ENCODE peak calls at places on chromosomes 16 and 17, in four cellular contexts. One of them, this sample, is unnamed. For H3K9me1, the result is how much of the 10 kb centered on the place peaks cover.

GRCh38 chr16:2512920-2513404 is 790 bp upstream of the ATP6V0C start:
- DNase-seq in endothelial cell of umbilical vein: no peak
- DNase-seq in IMR-90: no peak
- DNase-seq in K562: peak
- DNase-seq in this sample: no peak

GRCh38 chr17:11948791-11949190 is 48.5 kb downstream of the ZNF18 start:
- DNase-seq in endothelial cell of umbilical vein: no peak
- DNase-seq in IMR-90: peak
- DNase-seq in K562: no peak
- DNase-seq in this sample: no peak

GRCh38 chr16:66523861-66524354 is 26.0 kb downstream of the TK2 start:
- DNase-seq in endothelial cell of umbilical vein: peak
- DNase-seq in IMR-90: no peak
- DNase-seq in K562: no peak
- DNase-seq in this sample: no peak

GRCh38 chr17:56596741-56597494 is 3.4 kb downstream of the NOG start:
- DNase-seq in endothelial cell of umbilical vein: no peak
- DNase-seq in IMR-90: no peak
- DNase-seq in K562: no peak
- DNase-seq in this sample: no peak

GRCh38 chr17:15409721-15410247 is 57.6 kb downstream of the CDRT4 start:
- DNase-seq in endothelial cell of umbilical vein: no peak
- DNase-seq in IMR-90: peak
- DNase-seq in K562: no peak
- DNase-seq in this sample: peak

GRCh38 chr17:61447358-61447757 is 4.9 kb upstream of the TBX4 start:
- DNase-seq in endothelial cell of umbilical vein: no peak
- DNase-seq in IMR-90: no peak
- DNase-seq in K562: no peak
- DNase-seq in this sample: no peak

GRCh38 chr16:89922477-89922883 is 662 bp upstream of the TUBB3 start:
- DNase-seq in endothelial cell of umbilical vein: peak
- DNase-seq in IMR-90: peak
- DNase-seq in K562: peak
- DNase-seq in this sample: peak

GRCh38 chr17:40326832-40327199 is 17.8 kb downstream of the RARA start:
- DNase-seq in endothelial cell of umbilical vein: no peak
- DNase-seq in IMR-90: no peak
- DNase-seq in K562: no peak
- DNase-seq in this sample: no peak

GRCh38 chr16:641326-642188 is at the start of gene MCRIP2:
- DNase-seq in endothelial cell of umbilical vein: peak
- DNase-seq in IMR-90: peak
- DNase-seq in K562: peak
- DNase-seq in this sample: no peak

GRCh38 chr17:2904135-2904534 is 107.9 kb downstream of the RAP1GAP2 start:
- DNase-seq in endothelial cell of umbilical vein: no peak
- DNase-seq in IMR-90: peak
- DNase-seq in K562: no peak
- DNase-seq in this sample: no peak

GRCh38 chr16:27779719-27780161 is 229.8 kb downstream of the KATNIP start:
- DNase-seq in endothelial cell of umbilical vein: no peak
- DNase-seq in IMR-90: peak
- DNase-seq in K562: peak
- DNase-seq in this sample: no peak

GRCh38 chr17:65099941-65100315 is 37.2 kb upstream of the RGS9 start:
- DNase-seq in endothelial cell of umbilical vein: no peak
- DNase-seq in IMR-90: peak
- DNase-seq in K562: no peak
- DNase-seq in this sample: no peak

GRCh38 chr16:30004811-30005242 is 6.0 kb downstream of the DOC2A start:
- DNase-seq in endothelial cell of umbilical vein: no peak
- DNase-seq in IMR-90: no peak
- DNase-seq in K562: no peak
- DNase-seq in this sample: no peak

GRCh38 chr17:19255279-19255678 is 18.1 kb downstream of the EPN2 start:
- DNase-seq in endothelial cell of umbilical vein: no peak
- DNase-seq in IMR-90: no peak
- DNase-seq in K562: no peak
- DNase-seq in this sample: no peak

GRCh38 chr17:31609331-31609730 is 217.9 kb downstream of the RAB11FIP4 start:
- DNase-seq in endothelial cell of umbilical vein: no peak
- DNase-seq in IMR-90: no peak
- DNase-seq in K562: no peak
- DNase-seq in this sample: no peak

GRCh38 chr16:62829084-62829483 is 792.8 kb upstream of the CDH8 start:
- DNase-seq in endothelial cell of umbilical vein: no peak
- DNase-seq in IMR-90: no peak
- DNase-seq in K562: no peak
- DNase-seq in this sample: no peak

GRCh38 chr16:1002399-1003161 is 21.0 kb downstream of the SOX8 start:
- DNase-seq in endothelial cell of umbilical vein: peak
- DNase-seq in IMR-90: peak
- DNase-seq in K562: peak
- DNase-seq in this sample: peak

GRCh38 chr17:65345261-65346060 is 208.3 kb downstream of the RGS9 start:
- DNase-seq in endothelial cell of umbilical vein: peak
- DNase-seq in IMR-90: no peak
- DNase-seq in K562: no peak
- DNase-seq in this sample: no peak

GRCh38 chr17:53627511-53627910 is 195.2 kb upstream of the KIF2B start:
- DNase-seq in endothelial cell of umbilical vein: no peak
- DNase-seq in IMR-90: peak
- DNase-seq in K562: no peak
- DNase-seq in this sample: no peak

GRCh38 chr16:17109413-17109812 is 361.3 kb downstream of the XYLT1 start:
- DNase-seq in endothelial cell of umbilical vein: no peak
- DNase-seq in IMR-90: no peak
- DNase-seq in K562: no peak
- DNase-seq in this sample: no peak

GRCh38 chr17:57092171-57092570 is 7.1 kb downstream of the AKAP1 start:
- DNase-seq in endothelial cell of umbilical vein: no peak
- DNase-seq in IMR-90: peak
- DNase-seq in K562: no peak
- DNase-seq in this sample: no peak

GRCh38 chr17:82098939-82099765 is 1.1 kb upstream of the FASN start:
- DNase-seq in endothelial cell of umbilical vein: no peak
- DNase-seq in IMR-90: no peak
- DNase-seq in K562: peak
- DNase-seq in this sample: no peak

GRCh38 chr17:49995055-49995738 is at the start of gene DLX3:
- DNase-seq in endothelial cell of umbilical vein: peak
- DNase-seq in IMR-90: peak
- DNase-seq in K562: no peak
- DNase-seq in this sample: peak

GRCh38 chr17:73307130-73307529 is 4.7 kb downstream of the CDC42EP4 start:
- DNase-seq in endothelial cell of umbilical vein: no peak
- DNase-seq in IMR-90: no peak
- DNase-seq in K562: no peak
- DNase-seq in this sample: no peak

GRCh38 chr17:64128787-64129514 is 993 bp downstream of the ERN1 start:
- DNase-seq in endothelial cell of umbilical vein: peak
- DNase-seq in IMR-90: no peak
- DNase-seq in K562: no peak
- DNase-seq in this sample: no peak

GRCh38 chr17:40224707-40225092 is 5.6 kb downstream of the WIPF2 start:
- DNase-seq in endothelial cell of umbilical vein: no peak
- DNase-seq in IMR-90: peak
- DNase-seq in K562: no peak
- DNase-seq in this sample: no peak

GRCh38 chr17:30782206-30782605 is 42.3 kb downstream of the CRLF3 start:
- DNase-seq in endothelial cell of umbilical vein: no peak
- DNase-seq in IMR-90: peak
- DNase-seq in K562: no peak
- DNase-seq in this sample: no peak

GRCh38 chr17:74132354-74132753 is 71.1 kb upstream of the RPL38 start:
- DNase-seq in endothelial cell of umbilical vein: no peak
- DNase-seq in IMR-90: no peak
- DNase-seq in K562: no peak
- DNase-seq in this sample: no peak

GRCh38 chr16:48613061-48613957 is 3.3 kb upstream of the N4BP1 start:
- DNase-seq in endothelial cell of umbilical vein: no peak
- DNase-seq in IMR-90: peak
- DNase-seq in K562: no peak
- DNase-seq in this sample: no peak

GRCh38 chr16:3020247-3020603 is at the start of gene TNFRSF12A:
- DNase-seq in endothelial cell of umbilical vein: peak
- DNase-seq in IMR-90: peak
- DNase-seq in K562: peak
- DNase-seq in this sample: no peak

GRCh38 chr16:55021595-55022475 is 91.2 kb downstream of the IRX5 start:
- DNase-seq in endothelial cell of umbilical vein: no peak
- DNase-seq in IMR-90: no peak
- DNase-seq in K562: peak
- DNase-seq in this sample: peak

GRCh38 chr16:53235851-53236250 is 181.1 kb downstream of the CHD9 start:
- DNase-seq in endothelial cell of umbilical vein: no peak
- DNase-seq in IMR-90: peak
- DNase-seq in K562: no peak
- DNase-seq in this sample: no peak

GRCh38 chr16:53232826-53233529 is 178.2 kb downstream of the CHD9 start:
- DNase-seq in endothelial cell of umbilical vein: no peak
- DNase-seq in IMR-90: no peak
- DNase-seq in K562: no peak
- DNase-seq in this sample: no peak

DNA sequence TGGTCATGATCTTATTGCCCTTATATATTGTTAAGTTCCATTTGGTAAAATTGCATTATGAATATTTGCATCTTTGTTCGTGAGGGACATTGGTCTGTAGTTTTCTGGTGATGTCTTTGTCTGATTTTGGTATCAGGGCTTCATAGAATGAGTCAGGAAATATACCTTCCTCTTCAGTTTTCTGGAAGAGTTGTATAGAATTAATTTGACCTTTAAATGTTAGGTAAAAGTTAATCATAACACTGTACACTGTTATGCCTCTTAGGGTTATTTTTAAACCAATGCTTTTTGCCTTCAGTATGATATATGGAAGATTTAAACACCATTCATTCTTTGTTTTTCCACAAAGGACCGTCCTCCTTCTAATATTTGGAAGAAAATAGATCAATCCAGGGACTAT is 180.0 kb downstream of the CHD9 start:
- DNase-seq in endothelial cell of umbilical vein: no peak
- DNase-seq in IMR-90: no peak
- DNase-seq in K562: no peak
- DNase-seq in this sample: no peak
- H3K9me1 ChIP-seq in endothelial cell of umbilical vein: under half
- H3K9me1 ChIP-seq in IMR-90: under half
- H3K9me1 ChIP-seq in K562: under half
- H3K9me1 ChIP-seq in this sample: under half

DNA sequence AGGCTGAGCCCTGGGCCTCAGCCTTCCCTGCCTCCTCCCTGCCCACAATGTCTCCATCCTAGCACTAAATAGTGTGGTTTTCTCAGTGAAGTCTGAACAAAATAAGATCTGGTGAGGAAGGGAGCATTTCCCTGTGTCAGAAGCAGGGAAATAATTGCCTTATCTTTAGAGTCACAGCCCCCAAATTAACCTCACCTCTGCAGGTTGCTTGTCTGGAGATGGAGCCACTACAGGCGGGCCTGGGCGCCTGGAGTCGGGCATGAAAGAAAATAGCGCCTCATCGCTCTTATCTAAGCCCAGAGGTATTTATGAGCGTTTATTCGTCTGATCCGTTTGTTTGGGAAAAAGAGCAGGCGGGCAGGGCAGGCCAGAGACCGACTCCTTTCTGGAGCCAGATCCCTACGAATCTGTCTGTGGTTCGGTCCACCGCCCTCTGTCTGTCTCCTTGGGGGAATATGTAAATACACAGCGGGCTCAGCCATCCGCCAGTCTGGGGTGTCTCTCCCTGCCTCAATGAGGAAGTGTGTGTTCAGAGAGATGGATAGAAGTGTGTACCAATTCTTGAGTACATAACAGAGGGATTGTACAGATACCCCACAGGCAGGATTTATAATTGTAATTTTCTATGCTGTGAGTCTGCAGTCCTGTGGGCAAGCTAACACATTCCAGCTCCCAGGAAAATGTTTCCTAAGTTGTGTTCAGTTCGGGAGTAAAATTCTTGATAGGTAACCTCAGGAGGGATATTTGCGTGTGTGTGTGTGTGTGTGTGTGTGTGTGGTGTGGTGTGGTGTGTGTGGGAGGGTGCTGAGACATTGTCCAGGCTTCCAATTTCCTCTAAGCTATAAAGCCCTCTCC is 4.3 kb downstream of the HOXB6 start:
- DNase-seq in endothelial cell of umbilical vein: no peak
- DNase-seq in IMR-90: peak
- DNase-seq in K562: no peak
- DNase-seq in this sample: no peak
- H3K9me1 ChIP-seq in endothelial cell of umbilical vein: under half
- H3K9me1 ChIP-seq in IMR-90: under half
- H3K9me1 ChIP-seq in K562: under half
- H3K9me1 ChIP-seq in this sample: under half

DNA sequence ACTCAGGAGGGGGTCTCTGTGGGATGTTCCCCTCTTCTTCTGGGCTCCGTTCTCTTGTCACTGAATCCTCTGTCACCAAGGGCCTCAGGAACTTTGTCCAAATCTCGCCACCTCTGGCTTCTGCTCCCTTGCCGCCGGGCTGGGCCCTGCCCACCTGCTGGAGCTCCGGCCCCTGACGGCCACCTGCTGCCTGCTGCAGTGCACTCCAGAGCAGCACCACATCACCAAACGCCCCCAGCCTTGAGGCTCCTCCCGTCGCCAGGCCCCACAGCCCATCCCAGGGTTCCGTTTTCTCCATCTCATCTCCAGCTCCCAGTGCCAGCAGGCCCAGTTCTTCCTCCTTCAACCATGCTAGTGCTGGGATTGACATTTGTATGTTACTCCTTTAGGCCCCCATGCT is 43.6 kb downstream of the FOXL1 start:
- DNase-seq in endothelial cell of umbilical vein: no peak
- DNase-seq in IMR-90: no peak
- DNase-seq in K562: no peak
- DNase-seq in this sample: no peak
- H3K9me1 ChIP-seq in endothelial cell of umbilical vein: under half
- H3K9me1 ChIP-seq in IMR-90: under half
- H3K9me1 ChIP-seq in K562: under half
- H3K9me1 ChIP-seq in this sample: under half

DNA sequence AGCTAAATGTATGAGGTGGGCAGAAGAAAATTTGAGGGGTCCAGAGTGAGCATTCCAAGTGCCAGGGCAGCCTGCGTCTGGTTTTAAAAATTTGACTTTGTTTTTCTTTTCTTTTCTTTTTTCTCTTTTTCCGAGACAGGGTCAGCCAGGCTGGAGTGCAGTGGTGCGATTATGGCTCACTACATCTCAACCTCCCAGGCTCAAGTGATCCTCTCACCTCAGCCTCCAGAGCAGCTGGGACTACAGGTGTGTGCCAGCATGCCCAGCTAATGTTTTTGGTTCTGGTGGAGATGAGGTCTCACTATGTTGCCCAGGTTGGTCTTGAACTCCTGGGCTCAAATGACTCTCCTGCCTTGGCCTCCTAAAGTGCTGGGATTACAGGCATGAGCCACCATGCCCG is 15.6 kb downstream of the SMPD3 start:
- DNase-seq in endothelial cell of umbilical vein: no peak
- DNase-seq in IMR-90: no peak
- DNase-seq in K562: no peak
- DNase-seq in this sample: no peak
- H3K9me1 ChIP-seq in endothelial cell of umbilical vein: under half
- H3K9me1 ChIP-seq in IMR-90: under half
- H3K9me1 ChIP-seq in K562: under half
- H3K9me1 ChIP-seq in this sample: under half